ENCODE peak calls at places on chromosomes 7 and 10, in five cellular contexts. Z is progenitor cell of endocrine pancreas, G is NCI-H1694 treated with DMSO at 0.1 percent for 48 hours, N is heart left ventricle, A is keratinocyte. X is an unnamed sample.
A peak's percentile ranks its signal among the peaks of the same experiment; 100 is the strongest.

GRCh38 chr7:13159467-13160184 is 472.2 kb downstream of the ARL4A start:
- DNase-seq in A (no peak), Z (no peak), N (no peak), G (no peak), X (no peak)

GRCh38 chr7:3922175-3922635 is 621.2 kb downstream of the SDK1 start:
- DNase-seq in Z (no peak), N (no peak), A (peak; percentile 48), G (no peak), X (peak; percentile 80)

GRCh38 chr7:17153571-17153970 is 144.9 kb upstream of the AHR start:
- DNase-seq in A (no peak), Z (no peak), N (no peak), G (no peak), X (no peak)

GRCh38 chr10:554182-554848 is 135.2 kb downstream of the DIP2C start:
- DNase-seq in Z (no peak), G (no peak), A (no peak), N (no peak), X (no peak)

GRCh38 chr7:104973909-104974415 is 40.0 kb upstream of the KMT2E start:
- DNase-seq in G (peak; percentile 19), N (peak; percentile 39), Z (no peak), A (no peak), X (no peak)

GRCh38 chr10:45421231-45422097 is 47.4 kb downstream of the ALOX5 start:
- DNase-seq in A (no peak), N (no peak), Z (no peak), G (peak; percentile 15), X (no peak)

GRCh38 chr7:122770943-122771342 is 68.2 kb upstream of the RNF148 start:
- DNase-seq in Z (no peak), A (no peak), N (no peak), G (no peak), X (no peak)

GRCh38 chr7:69012149-69012548 is 586.1 kb upstream of the AUTS2 start:
- DNase-seq in Z (no peak), N (no peak), A (no peak), G (no peak), X (no peak)

GRCh38 chr7:25430200-25430953 is 202.1 kb upstream of the NPVF start:
- DNase-seq in Z (no peak), A (no peak), N (no peak), G (no peak), X (no peak)

GRCh38 chr7:96380111-96380512 is 58.2 kb upstream of the SLC25A13 start:
- DNase-seq in A (no peak), Z (no peak), N (no peak), G (no peak), X (no peak)

GRCh38 chr7:39622609-39623311 is 612 bp upstream of the RALA start:
- DNase-seq in N (no peak), Z (no peak), G (no peak), A (no peak), X (no peak)

GRCh38 chr7:131244259-131244852 is 83.3 kb upstream of the MKLN1 start:
- DNase-seq in G (no peak), N (no peak), A (peak; percentile 5), Z (no peak), X (no peak)

GRCh38 chr10:25815999-25816768 is 117.8 kb upstream of the MYO3A start:
- DNase-seq in A (no peak), G (no peak), N (no peak), Z (no peak), X (no peak)

GRCh38 chr10:43852141-43852540 is 203.5 kb upstream of the ZNF32 start:
- DNase-seq in N (no peak), Z (no peak), A (no peak), G (no peak), X (no peak)

GRCh38 chr7:155741805-155742204 is 70.5 kb downstream of the SHH start:
- DNase-seq in N (peak; percentile 40), G (no peak), Z (no peak), A (no peak), X (no peak)

GRCh38 chr10:27481486-27481885 is 22.6 kb upstream of the RAB18 start:
- DNase-seq in N (no peak), A (no peak), Z (no peak), G (no peak), X (no peak)

GRCh38 chr7:117171106-117171505 is 151.8 kb downstream of the WNT2 start:
- DNase-seq in A (no peak), Z (no peak), N (no peak), G (no peak), X (no peak)

GRCh38 chr10:96374985-96375830 is 16.4 kb upstream of the OPALIN start:
- DNase-seq in Z (peak; percentile 76), N (peak; percentile 89), A (no peak), G (peak; percentile 89), X (peak; percentile 88)

GRCh38 chr10:132913559-132914115 is 28.7 kb downstream of the CFAP46 start:
- DNase-seq in A (no peak), N (no peak), Z (no peak), G (no peak), X (no peak)

GRCh38 chr10:106679314-106679713 is 485.2 kb downstream of the SORCS1 start:
- DNase-seq in A (no peak), G (no peak), Z (no peak), N (no peak), X (no peak)

GRCh38 chr7:64098-64521 is 128.3 kb upstream of the FAM20C start:
- DNase-seq in A (no peak), Z (no peak), G (peak; percentile 87), N (peak; percentile 73), X (peak; percentile 73)

GRCh38 chr10:22911889-22912762 is 15.7 kb upstream of the ARMC3 start:
- DNase-seq in A (no peak), Z (no peak), G (peak; percentile 67), N (no peak), X (no peak)

GRCh38 chr7:112025556-112025955 is 180.6 kb downstream of the DOCK4 start:
- DNase-seq in A (no peak), G (no peak), Z (no peak), N (no peak), X (no peak)

GRCh38 chr10:2746638-2747037 is 320.7 kb upstream of the PFKP start:
- DNase-seq in G (no peak), N (no peak), Z (no peak), A (no peak), X (no peak)

GRCh38 chr10:101663097-101663496 is 31.9 kb downstream of the FBXW4 start:
- DNase-seq in Z (no peak), N (no peak), G (no peak), A (no peak), X (no peak)

X was measured in right atrium auricular region.